ENCODE peak calls at places on chromosomes 2 and 18, in ten cellular contexts. C is stromal cell of bone marrow, L is GM13976, O is fibroblast of the conjunctiva, M is Peyer's patch, S is NCI-H345, D is mucosa of descending colon, F is endodermal cell, I is KG1, E is nephron progenitor cell. K is an unnamed sample.

GRCh38 chr18:43279015-43279758 is 1.9 kb upstream of the SYT4 start:
- DNase-seq in C (no peak), L (no peak), O (no peak), M (no peak), S (peak; percentile 94), D (no peak), F (peak; percentile 72), I (no peak), E (peak; percentile 19), K (peak; percentile 68)

GRCh38 chr2:65834657-65835056 is 402.3 kb upstream of the SPRED2 start:
- DNase-seq in C (no peak), L (no peak), O (no peak), M (no peak), S (no peak), D (no peak), F (no peak), I (no peak), E (no peak), K (peak; percentile 12)

GRCh38 chr2:152428800-152429637 is 94.0 kb downstream of the FMNL2 start:
- DNase-seq in C (no peak), L (no peak), O (no peak), M (no peak), S (no peak), D (no peak), F (no peak), I (no peak), E (no peak), K (peak; percentile 51)

GRCh38 chr2:67854103-67854502 is 208.7 kb downstream of the C1D start:
- DNase-seq in C (no peak), L (no peak), O (no peak), M (peak; percentile 17), S (no peak), D (no peak), F (no peak), I (no peak), E (no peak), K (no peak)

GRCh38 chr18:46481048-46481846 is 175.8 kb downstream of the LOXHD1 start:
- DNase-seq in C (no peak), L (peak; percentile 53), O (no peak), M (peak; percentile 35), S (peak; percentile 47), D (no peak), F (peak; percentile 93), I (peak; percentile 31), E (peak; percentile 71), K (peak; percentile 76)

GRCh38 chr2:31270136-31270535 is 36.2 kb downstream of the EHD3 start:
- DNase-seq in C (peak; percentile 45), L (no peak), O (no peak), M (no peak), S (no peak), D (no peak), F (no peak), I (no peak), E (no peak), K (no peak)

GRCh38 chr2:45470531-45470930 is 140.5 kb downstream of the SRBD1 start:
- DNase-seq in C (peak; percentile 62), L (no peak), O (no peak), M (no peak), S (no peak), D (no peak), F (no peak), I (no peak), E (no peak), K (no peak)

GRCh38 chr2:122707224-122707824 is 951.9 kb downstream of the TSN start:
- DNase-seq in C (no peak), L (peak; percentile 17), O (no peak), M (no peak), S (no peak), D (no peak), F (no peak), I (no peak), E (no peak), K (no peak)

GRCh38 chr2:240374085-240374907 is 61.2 kb upstream of the GPC1 start:
- DNase-seq in C (peak; percentile 56), L (no peak), O (peak; percentile 43), M (peak; percentile 23), S (no peak), D (peak; percentile 46), F (peak; percentile 63), I (no peak), E (no peak), K (no peak)

GRCh38 chr2:68925298-68925885 is 27.3 kb downstream of the GKN2 start:
- DNase-seq in C (no peak), L (peak; percentile 59), O (peak; percentile 10), M (peak; percentile 39), S (peak; percentile 65), D (no peak), F (peak; percentile 77), I (no peak), E (peak; percentile 42), K (peak; percentile 43)

GRCh38 chr2:99975386-99975785 is 167.0 kb downstream of the AFF3 start:
- DNase-seq in C (peak; percentile 62), L (no peak), O (peak; percentile 47), M (no peak), S (no peak), D (no peak), F (no peak), I (no peak), E (no peak), K (no peak)

GRCh38 chr18:47679864-47680263 is 250.6 kb downstream of the SMAD2 start:
- DNase-seq in C (no peak), L (no peak), O (no peak), M (peak; percentile 49), S (no peak), D (no peak), F (no peak), I (no peak), E (no peak), K (no peak)

GRCh38 chr2:191845876-191846786 is 757 bp downstream of the CAVIN2 start:
- DNase-seq in C (no peak), L (no peak), O (no peak), M (no peak), S (no peak), D (no peak), F (no peak), I (no peak), E (no peak), K (no peak)

GRCh38 chr2:110211938-110212858 is at the start of gene MTLN:
- DNase-seq in C (peak; percentile 43), L (peak; percentile 86), O (no peak), M (peak; percentile 73), S (peak; percentile 73), D (peak; percentile 87), F (peak; percentile 90), I (peak; percentile 57), E (peak; percentile 50), K (peak; percentile 96)

GRCh38 chr2:174951746-174952145 is 53.4 kb downstream of the CHN1 start:
- DNase-seq in C (no peak), L (no peak), O (peak; percentile 26), M (no peak), S (no peak), D (no peak), F (no peak), I (no peak), E (no peak), K (no peak)

GRCh38 chr18:8471373-8471772 is 137.9 kb upstream of the RAB12 start:
- DNase-seq in C (peak; percentile 38), L (no peak), O (no peak), M (no peak), S (no peak), D (no peak), F (no peak), I (no peak), E (no peak), K (no peak)

GRCh38 chr18:49075697-49076096 is 124.9 kb upstream of the SMAD7 start:
- DNase-seq in C (no peak), L (no peak), O (no peak), M (no peak), S (no peak), D (no peak), F (no peak), I (no peak), E (no peak), K (no peak)

GRCh38 chr2:165627463-165627862 is 158.0 kb downstream of the CSRNP3 start:
- DNase-seq in C (no peak), L (no peak), O (no peak), M (no peak), S (no peak), D (no peak), F (no peak), I (no peak), E (no peak), K (no peak)

GRCh38 chr2:191012346-191012745 is 1.6 kb downstream of the STAT1 start:
- DNase-seq in C (no peak), L (no peak), O (no peak), M (no peak), S (no peak), D (no peak), F (no peak), I (no peak), E (no peak), K (no peak)

GRCh38 chr2:232348936-232349335 is 29.6 kb upstream of the ALPP start:
- DNase-seq in C (no peak), L (no peak), O (no peak), M (no peak), S (peak; percentile 11), D (peak; percentile 79), F (no peak), I (no peak), E (no peak), K (no peak)

GRCh38 chr18:45207328-45207727 is 407.9 kb upstream of the SLC14A2 start:
- DNase-seq in C (no peak), L (no peak), O (no peak), M (no peak), S (no peak), D (no peak), F (no peak), I (no peak), E (no peak), K (no peak)

GRCh38 chr2:160142472-160142871 is 57.6 kb downstream of the ITGB6 start:
- DNase-seq in C (no peak), L (no peak), O (no peak), M (no peak), S (no peak), D (no peak), F (peak; percentile 20), I (no peak), E (no peak), K (no peak)

GRCh38 chr18:79400591-79401381 is 5.1 kb downstream of the NFATC1 start:
- DNase-seq in C (no peak), L (peak; percentile 84), O (no peak), M (peak; percentile 65), S (no peak), D (peak; percentile 43), F (no peak), I (no peak), E (peak; percentile 39), K (no peak)

GRCh38 chr2:122191331-122191730 is 435.9 kb downstream of the TSN start:
- DNase-seq in C (peak; percentile 5), L (peak; percentile 25), O (no peak), M (no peak), S (peak; percentile 28), D (no peak), F (peak; percentile 89), I (no peak), E (peak; percentile 38), K (peak; percentile 32)

GRCh38 chr2:102806250-102806837 is 44.5 kb downstream of the TMEM182 start:
- DNase-seq in C (peak; percentile 58), L (peak; percentile 70), O (peak; percentile 55), M (no peak), S (peak; percentile 48), D (peak; percentile 72), F (peak; percentile 92), I (peak; percentile 23), E (peak; percentile 74), K (peak; percentile 57)

GRCh38 chr2:120729410-120730052 is 6.1 kb upstream of the GLI2 start:
- DNase-seq in C (peak; percentile 65), L (no peak), O (peak; percentile 64), M (no peak), S (no peak), D (no peak), F (peak; percentile 54), I (no peak), E (no peak), K (no peak)

GRCh38 chr2:127485051-127485693 is 41.1 kb downstream of the IWS1 start:
- DNase-seq in C (no peak), L (no peak), O (no peak), M (no peak), S (no peak), D (no peak), F (no peak), I (no peak), E (no peak), K (no peak)

GRCh38 chr2:239818531-239819011 is 206.6 kb downstream of the NDUFA10 start:
- DNase-seq in C (no peak), L (no peak), O (no peak), M (no peak), S (no peak), D (peak; percentile 6), F (peak; percentile 28), I (no peak), E (no peak), K (no peak)

K was measured in retina.